ENCODE peak calls at places on chromosomes 11 and 22, in seven cellular contexts. X is erythroblast, U is body of pancreas, Z is testis, E is esophagus squamous epithelium, A is upper lobe of left lung, V is sigmoid colon. N is an unnamed sample.

GRCh38 chr11:65870706-65871681 is 1.6 kb downstream of the EFEMP2 start:
- DNase-seq in X (no peak), U (no peak), Z (no peak), E (no peak), A (peak), V (peak), N (peak)

GRCh38 chr11:125874556-125875124 is 12.8 kb upstream of the HYLS1 start:
- DNase-seq in X (peak), U (peak), Z (peak), E (no peak), A (no peak), V (peak), N (no peak)

GRCh38 chr11:105781807-105782206 is 171.9 kb downstream of the GRIA4 start:
- DNase-seq in X (no peak), U (no peak), Z (no peak), E (no peak), A (no peak), V (no peak), N (no peak)

GRCh38 chr11:106447631-106448191 is 370.2 kb downstream of the AASDHPPT start:
- DNase-seq in X (no peak), U (no peak), Z (peak), E (no peak), A (no peak), V (no peak), N (no peak)

GRCh38 chr11:75949023-75949672 is 134.1 kb downstream of the UVRAG start:
- DNase-seq in X (no peak), U (no peak), Z (no peak), E (no peak), A (no peak), V (no peak), N (no peak)

GRCh38 chr11:121767433-121767832 is 314.7 kb upstream of the SORL1-AS1 start:
- DNase-seq in X (no peak), U (peak), Z (no peak), E (no peak), A (no peak), V (no peak), N (no peak)

GRCh38 chr11:100833276-100833675 is 146.2 kb downstream of the ARHGAP42 start:
- DNase-seq in X (no peak), U (no peak), Z (no peak), E (no peak), A (no peak), V (no peak), N (no peak)

GRCh38 chr11:119616586-119617342 is 112.2 kb downstream of the NECTIN1 start:
- DNase-seq in X (peak), U (no peak), Z (no peak), E (no peak), A (no peak), V (no peak), N (no peak)

GRCh38 chr11:129734654-129735053 is 81.0 kb upstream of the TMEM45B start:
- DNase-seq in X (no peak), U (no peak), Z (no peak), E (no peak), A (no peak), V (no peak), N (no peak)

GRCh38 chr11:63805844-63806415 is 7.3 kb upstream of the SPINDOC start:
- DNase-seq in X (no peak), U (peak), Z (no peak), E (no peak), A (no peak), V (no peak), N (no peak)

GRCh38 chr11:95282337-95282751 is 51.3 kb upstream of the SESN3 start:
- DNase-seq in X (no peak), U (peak), Z (no peak), E (no peak), A (no peak), V (peak), N (no peak)

GRCh38 chr11:104691129-104691528 is 207.1 kb downstream of the CASP12 start:
- DNase-seq in X (no peak), U (no peak), Z (no peak), E (no peak), A (no peak), V (no peak), N (no peak)

GRCh38 chr11:19055905-19056304 is 4.6 kb downstream of the MRGPRX2 start:
- DNase-seq in X (no peak), U (no peak), Z (no peak), E (no peak), A (peak), V (no peak), N (no peak)

GRCh38 chr11:28822596-28822995 is 714.4 kb downstream of the METTL15 start:
- DNase-seq in X (no peak), U (no peak), Z (no peak), E (no peak), A (no peak), V (no peak), N (no peak)

GRCh38 chr22:39152024-39152510 is 413 bp downstream of the CBX7 start:
- DNase-seq in X (no peak), U (no peak), Z (no peak), E (no peak), A (no peak), V (peak), N (no peak)

GRCh38 chr22:39150848-39151215 is 1.6 kb downstream of the CBX7 start:
- DNase-seq in X (no peak), U (no peak), Z (no peak), E (no peak), A (no peak), V (peak), N (peak)

GRCh38 chr22:39153220-39153860 is 860 bp upstream of the CBX7 start:
- DNase-seq in X (no peak), U (no peak), Z (no peak), E (no peak), A (no peak), V (peak), N (no peak)

GRCh38 chr22:39151329-39151975 is 1.0 kb downstream of the CBX7 start:
- DNase-seq in X (no peak), U (no peak), Z (no peak), E (no peak), A (no peak), V (peak), N (peak)

DNA sequence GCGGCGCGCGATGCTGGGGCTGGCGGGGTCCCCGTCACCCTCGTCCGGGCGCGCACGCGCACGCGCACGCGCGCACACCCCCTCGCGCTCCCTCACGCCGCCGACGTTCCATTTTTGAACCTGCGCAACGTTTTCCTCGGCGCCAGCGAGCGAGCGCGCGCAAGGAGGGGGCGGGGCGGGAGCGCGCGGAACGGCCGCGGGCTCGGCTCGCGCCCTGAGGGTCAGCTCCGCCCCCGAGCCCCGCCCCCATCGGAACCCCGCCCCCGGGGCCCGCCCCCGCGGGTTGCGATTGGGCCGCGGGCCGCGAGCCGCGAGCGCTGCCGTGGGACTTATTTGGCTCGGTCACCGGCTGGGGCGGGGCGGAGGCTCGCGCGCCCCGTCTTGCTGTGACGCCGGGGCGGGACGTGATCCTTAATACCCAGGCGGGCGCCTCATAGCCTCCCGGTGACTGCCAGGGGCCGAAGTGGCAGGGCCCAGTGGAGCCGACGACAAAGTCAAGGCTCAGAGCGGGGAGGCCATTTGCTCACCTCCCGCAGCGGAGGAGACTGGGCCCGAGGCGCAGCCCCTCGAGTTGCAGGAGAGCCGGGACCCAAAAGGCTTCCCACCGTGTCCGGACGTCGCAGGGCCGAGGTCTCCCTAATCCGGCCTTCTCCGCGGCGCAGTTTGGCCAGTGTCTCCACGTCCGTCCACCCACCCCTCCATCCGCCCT is at the start of gene CBX7:
- DNase-seq in X (peak), U (peak), Z (peak), E (peak), A (peak), V (peak), N (peak)
- TF ChIP-seq POLR2A in X (peak), U (peak), Z (peak), E (no peak), A (peak), V (peak), N (no peak)

GRCh38 chr11:64868904-64869570 is 9.4 kb downstream of the EHD1 start:
- DNase-seq in X (no peak), U (no peak), Z (no peak), E (no peak), A (peak), V (no peak), N (peak)
- TF ChIP-seq POLR2A in X (no peak), U (no peak), Z (no peak), E (no peak), A (no peak), V (no peak), N (no peak)

GRCh38 chr11:69301033-69301490 is 7.1 kb downstream of the MYEOV start:
- DNase-seq in X (no peak), U (no peak), Z (no peak), E (no peak), A (no peak), V (no peak), N (no peak)
- TF ChIP-seq POLR2A in X (no peak), U (no peak), Z (no peak), E (no peak), A (no peak), V (no peak), N (no peak)

DNA sequence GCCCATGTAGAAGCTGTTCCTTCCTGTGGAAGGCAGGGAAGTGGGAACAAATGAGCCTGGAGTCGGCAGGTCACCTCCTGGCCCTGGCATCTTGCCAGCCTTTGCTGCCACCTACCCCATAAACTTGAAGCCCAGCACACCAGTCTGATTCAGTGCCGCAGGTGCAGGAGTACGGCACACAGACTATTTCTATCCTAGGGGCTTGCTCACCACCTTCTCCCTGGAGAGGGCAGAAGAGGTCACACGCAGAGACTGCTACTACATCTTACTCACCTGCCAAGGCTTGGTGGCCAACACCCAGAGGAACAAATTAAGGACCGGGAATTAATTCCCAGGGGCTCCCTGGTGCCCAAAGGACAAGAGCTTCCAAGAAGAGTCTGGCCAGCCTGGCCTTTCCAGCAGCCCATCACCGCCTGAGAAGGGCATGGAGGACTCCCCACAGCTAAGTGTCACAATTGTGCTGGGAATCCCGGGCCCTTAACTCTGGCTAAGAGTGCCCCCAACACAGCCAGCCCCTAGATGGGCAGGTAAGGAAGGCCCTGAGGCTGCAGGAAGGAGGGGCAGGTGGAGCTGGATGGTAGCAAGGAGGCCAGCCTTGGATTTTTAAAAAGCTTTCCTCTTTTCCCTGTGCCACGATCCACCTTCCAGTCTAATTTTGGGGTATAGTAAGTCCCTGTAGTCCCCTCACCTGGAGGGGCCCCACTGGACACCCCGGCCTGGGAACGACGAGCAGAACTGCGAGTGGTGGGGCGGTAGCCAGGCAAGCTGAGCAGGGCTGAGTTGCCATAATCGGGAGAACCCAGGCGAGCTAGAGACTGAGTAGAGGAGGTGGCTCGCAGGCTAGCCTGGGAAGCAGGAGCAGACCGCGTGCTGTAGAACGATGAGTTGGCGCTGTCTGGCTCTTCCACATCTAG is 6.9 kb downstream of the IL18BP start:
- DNase-seq in X (no peak), U (no peak), Z (no peak), E (no peak), A (no peak), V (peak), N (no peak)
- TF ChIP-seq POLR2A in X (no peak), U (no peak), Z (no peak), E (no peak), A (no peak), V (no peak), N (no peak)

GRCh38 chr22:49948958-49949913 is 11.3 kb upstream of the PIM3 start:
- DNase-seq in X (no peak), U (peak), Z (no peak), E (no peak), A (peak), V (no peak), N (no peak)
- TF ChIP-seq POLR2A in X (no peak), U (peak), Z (no peak), E (no peak), A (peak), V (no peak), N (no peak)

DNA sequence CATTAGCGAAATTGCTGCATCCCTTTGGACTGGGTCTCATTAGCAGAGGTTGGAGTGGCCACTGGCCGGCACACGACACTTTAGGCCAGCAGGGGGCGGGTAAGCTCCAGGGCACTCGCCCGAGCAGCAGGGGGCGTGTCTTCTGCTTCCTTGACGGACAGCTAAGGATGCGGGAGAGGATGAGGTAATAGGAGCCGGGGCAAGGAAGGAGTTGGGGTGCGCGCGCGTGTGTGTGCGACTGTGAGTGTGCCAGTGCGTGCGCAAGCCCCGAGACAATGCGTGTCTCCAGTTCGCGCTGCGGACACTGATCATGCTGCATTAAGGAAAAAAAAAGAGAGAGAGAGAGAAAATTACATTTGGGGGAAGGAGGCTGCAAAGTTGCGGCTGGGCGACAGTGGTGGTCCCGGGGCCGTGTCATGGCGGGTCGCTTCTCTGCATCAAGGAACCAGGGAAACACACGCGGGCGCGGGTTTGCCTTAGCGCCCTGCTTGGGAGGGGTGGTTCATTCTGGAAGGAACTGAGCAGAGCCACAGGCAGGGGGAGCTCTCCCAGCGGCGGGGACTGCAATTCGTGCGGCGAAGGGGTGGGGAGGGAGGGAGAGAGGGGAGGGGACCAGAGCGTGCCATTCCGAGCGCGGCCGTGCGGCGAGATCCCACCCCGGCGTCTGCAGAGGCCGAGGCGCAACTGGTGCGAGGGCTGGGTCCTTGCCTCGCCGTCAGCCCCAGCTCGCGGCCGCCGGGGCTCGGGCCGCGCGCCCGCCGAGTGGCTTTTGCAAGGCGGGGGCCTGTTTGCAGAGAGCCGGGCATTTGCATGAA is at the start of gene DTX4:
- DNase-seq in X (peak), U (peak), Z (peak), E (peak), A (peak), V (peak), N (peak)
- TF ChIP-seq POLR2A in X (no peak), U (peak), Z (no peak), E (no peak), A (peak), V (no peak), N (no peak)

DNA sequence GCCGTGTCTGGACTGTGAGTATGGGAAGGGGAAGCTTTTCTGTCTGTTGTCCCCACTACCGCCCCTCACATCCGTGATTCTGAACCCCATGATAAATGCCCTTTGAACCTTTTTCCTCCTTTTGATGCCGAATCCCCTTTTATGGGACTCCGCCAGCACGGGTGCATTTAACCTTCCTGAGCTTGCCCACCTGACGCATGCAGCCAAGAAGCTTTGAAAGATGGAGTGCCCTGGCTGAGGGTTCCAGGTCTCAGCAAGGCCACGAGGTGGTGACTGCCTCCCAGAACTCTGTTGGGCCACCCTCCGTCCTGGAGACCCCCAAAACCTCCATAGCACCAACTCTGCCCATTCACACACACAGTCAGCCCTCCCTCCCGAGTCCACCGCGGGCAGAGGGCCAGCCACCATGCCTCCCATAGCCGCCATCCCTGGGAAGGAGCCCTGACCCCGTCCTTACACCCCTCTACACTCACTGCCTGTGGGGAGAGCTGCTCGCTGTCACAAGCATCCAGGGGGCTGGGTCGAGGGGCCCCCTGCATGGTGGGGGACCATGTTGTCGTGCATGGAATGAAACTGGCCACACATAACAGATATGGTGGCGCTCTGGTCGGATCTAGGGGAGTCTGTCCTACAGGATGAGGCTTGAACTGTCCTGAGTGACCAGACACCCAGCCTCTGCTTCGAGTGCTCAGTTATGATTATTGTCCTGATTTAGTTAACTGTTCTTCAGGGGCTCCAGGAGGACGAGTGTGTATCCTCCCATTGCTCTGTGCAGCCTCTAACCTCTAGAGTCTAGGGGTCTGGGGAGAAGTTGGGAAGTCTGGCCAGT is 822 bp upstream of the COMT start:
- DNase-seq in X (no peak), U (no peak), Z (no peak), E (no peak), A (peak), V (peak), N (no peak)
- TF ChIP-seq POLR2A in X (no peak), U (no peak), Z (no peak), E (no peak), A (no peak), V (no peak), N (no peak)

DNA sequence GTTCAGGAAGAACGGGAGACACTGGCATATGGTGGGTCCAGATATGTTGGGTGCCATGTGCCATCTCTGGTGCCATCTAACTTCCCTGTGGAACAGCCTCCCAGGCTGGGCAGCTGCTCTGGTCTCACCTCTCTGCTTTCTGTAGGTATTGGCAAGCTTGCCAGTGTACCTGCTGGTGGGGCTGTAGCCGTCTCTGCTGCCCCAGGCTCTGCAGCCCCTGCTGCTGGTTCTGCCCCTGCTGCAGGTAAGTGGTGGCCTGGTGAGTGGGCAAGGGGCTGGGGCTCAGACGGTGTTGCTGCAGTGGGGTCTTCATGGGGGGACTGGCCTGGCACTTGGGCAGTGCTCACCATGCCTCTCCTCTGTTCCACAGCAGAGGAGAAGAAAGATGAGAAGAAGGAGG is 2.6 kb downstream of the RPLP2 start:
- DNase-seq in X (no peak), U (no peak), Z (no peak), E (no peak), A (peak), V (no peak), N (no peak)
- TF ChIP-seq POLR2A in X (no peak), U (no peak), Z (no peak), E (no peak), A (no peak), V (no peak), N (no peak)

GRCh38 chr11:815675-816432 is 2.9 kb upstream of the PNPLA2 start:
- DNase-seq in X (no peak), U (no peak), Z (no peak), E (no peak), A (peak), V (no peak), N (no peak)
- TF ChIP-seq POLR2A in X (no peak), U (no peak), Z (no peak), E (no peak), A (no peak), V (no peak), N (no peak)

N was measured in spleen.